ENCODE peak calls at places on chromosomes 12 and 14, in nine cellular contexts. P, L, D, C, H, B, N, Q and J are unnamed samples.

GRCh38 chr12:82366182-82366581 is 7.9 kb downstream of the METTL25 start:
- DNase-seq in P (peak), L (no peak), D (peak), C (no peak), H (no peak), B (peak), N (no peak), Q (no peak), J (no peak)

GRCh38 chr12:123633379-123634141 is at the start of the genes EIF2B1 and GTF2H3:
- DNase-seq in P (peak), L (peak), D (peak), C (peak), H (peak), B (peak), N (peak), Q (peak), J (peak)

GRCh38 chr14:73462078-73462715 is 3.9 kb upstream of the NUMB start:
- DNase-seq in P (peak), L (no peak), D (no peak), C (peak), H (no peak), B (peak), N (peak), Q (peak), J (peak)

GRCh38 chr12:78931466-78931990 is 67.0 kb downstream of the SYT1 start:
- DNase-seq in P (no peak), L (no peak), D (peak), C (no peak), H (no peak), B (no peak), N (no peak), Q (no peak), J (peak)

GRCh38 chr14:54712371-54712998 is 145.6 kb downstream of the SAMD4A start:
- DNase-seq in P (peak), L (peak), D (no peak), C (no peak), H (no peak), B (no peak), N (no peak), Q (no peak), J (no peak)

GRCh38 chr12:51814311-51815088 is 34.0 kb downstream of the FIGNL2 start:
- DNase-seq in P (peak), L (no peak), D (peak), C (peak), H (no peak), B (no peak), N (peak), Q (peak), J (peak)

GRCh38 chr12:32305163-32305562 is 94.2 kb upstream of the FGD4 start:
- DNase-seq in P (peak), L (no peak), D (no peak), C (no peak), H (no peak), B (no peak), N (peak), Q (no peak), J (no peak)

GRCh38 chr12:50074936-50075807 is 10.0 kb upstream of the SMARCD1 start:
- DNase-seq in P (peak), L (peak), D (peak), C (peak), H (no peak), B (peak), N (peak), Q (peak), J (peak)

GRCh38 chr12:14841761-14842160 is 1.6 kb downstream of the ART4 start:
- DNase-seq in P (peak), L (no peak), D (peak), C (no peak), H (peak), B (no peak), N (peak), Q (peak), J (no peak)

GRCh38 chr14:23580948-23581281 is 2.3 kb upstream of the JPH4 start:
- DNase-seq in P (no peak), L (no peak), D (peak), C (no peak), H (no peak), B (peak), N (no peak), Q (no peak), J (no peak)

GRCh38 chr14:89455412-89455811 is 38.4 kb upstream of the FOXN3 start:
- DNase-seq in P (no peak), L (no peak), D (no peak), C (no peak), H (no peak), B (no peak), N (no peak), Q (no peak), J (no peak)

GRCh38 chr12:29051221-29051620 is 97.9 kb upstream of the FAR2 start:
- DNase-seq in P (no peak), L (no peak), D (no peak), C (no peak), H (no peak), B (no peak), N (no peak), Q (no peak), J (no peak)

GRCh38 chr12:130701402-130701744 is 14.7 kb downstream of the RIMBP2 start:
- DNase-seq in P (no peak), L (no peak), D (no peak), C (no peak), H (no peak), B (no peak), N (no peak), Q (no peak), J (no peak)

GRCh38 chr12:131783915-131784541 is 44.2 kb upstream of the MMP17 start:
- DNase-seq in P (peak), L (no peak), D (peak), C (peak), H (no peak), B (no peak), N (peak), Q (no peak), J (no peak)

GRCh38 chr14:93751946-93752660 is 36.2 kb downstream of the PRIMA1 start:
- DNase-seq in P (no peak), L (no peak), D (no peak), C (no peak), H (no peak), B (no peak), N (no peak), Q (no peak), J (no peak)

GRCh38 chr14:74475678-74476077 is 17.4 kb downstream of the NPC2 start:
- DNase-seq in P (peak), L (no peak), D (no peak), C (no peak), H (no peak), B (no peak), N (peak), Q (no peak), J (no peak)

GRCh38 chr12:44372259-44372658 is 503.9 kb downstream of the NELL2 start:
- DNase-seq in P (peak), L (no peak), D (no peak), C (no peak), H (no peak), B (no peak), N (no peak), Q (no peak), J (no peak)

GRCh38 chr14:54564799-54565235 is 2.1 kb upstream of the SAMD4A start:
- DNase-seq in P (peak), L (no peak), D (no peak), C (no peak), H (no peak), B (peak), N (peak), Q (no peak), J (peak)

GRCh38 chr14:63573579-63573978 is 30.4 kb upstream of the PPP2R5E start:
- DNase-seq in P (no peak), L (no peak), D (no peak), C (no peak), H (no peak), B (no peak), N (no peak), Q (no peak), J (no peak)

GRCh38 chr12:59149995-59150642 is 229.8 kb upstream of the LRIG3 start:
- DNase-seq in P (peak), L (peak), D (peak), C (peak), H (no peak), B (peak), N (peak), Q (no peak), J (peak)

GRCh38 chr12:99915251-99916082 is 69.3 kb downstream of the ANKS1B start:
- DNase-seq in P (peak), L (no peak), D (no peak), C (no peak), H (no peak), B (no peak), N (peak), Q (no peak), J (no peak)

GRCh38 chr12:12121022-12121421 is 50.3 kb downstream of the BCL2L14 start:
- DNase-seq in P (no peak), L (no peak), D (no peak), C (no peak), H (no peak), B (no peak), N (no peak), Q (no peak), J (no peak)

GRCh38 chr14:32136027-32136825 is 59.1 kb downstream of the ARHGAP5 start:
- DNase-seq in P (no peak), L (no peak), D (no peak), C (no peak), H (no peak), B (no peak), N (no peak), Q (no peak), J (no peak)

GRCh38 chr14:99035712-99036593 is 236.0 kb downstream of the BCL11B start:
- DNase-seq in P (peak), L (no peak), D (peak), C (no peak), H (peak), B (no peak), N (peak), Q (peak), J (peak)